ENCODE peak calls at places on chromosome 5, in ten cellular contexts. U is GM12865; D is OCI-LY7; E is AG04450; H is fibroblast of pulmonary artery; Y is B cell; X is fibroblast of the aortic adventitia; L is mucosa of gallbladder; K is activated T-helper 1 cell treated with anti-CD3 and anti-CD28 coated beads, Interleukin-2, amount 50 U/mL, for 16 hours; N is naive B cell. B is an unnamed sample.

GRCh38 chr5:35158627-35159369 is 71.5 kb downstream of the PRLR start:
- DNase-seq in U (no peak), X (peak), N (no peak), E (no peak), H (peak), L (no peak), D (no peak), K (no peak), Y (no peak), B (no peak)

GRCh38 chr5:157245477-157245876 is 20.4 kb upstream of the CYFIP2 start:
- DNase-seq in Y (no peak), E (no peak), L (no peak), D (no peak), N (no peak), X (peak), H (peak), U (no peak), K (no peak), B (no peak)

GRCh38 chr5:17426104-17426739 is 71.8 kb upstream of the TAF11L2 start:
- DNase-seq in N (no peak), X (no peak), Y (no peak), D (no peak), U (peak), L (no peak), K (no peak), E (no peak), H (no peak), B (no peak)

GRCh38 chr5:180347651-180348050 is 5.5 kb downstream of the GFPT2 start:
- DNase-seq in N (no peak), H (no peak), X (no peak), U (no peak), D (no peak), Y (no peak), K (no peak), L (no peak), E (no peak), B (no peak)

GRCh38 chr5:642481-642880 is 30.3 kb downstream of the CEP72 start:
- DNase-seq in L (no peak), H (no peak), E (no peak), X (no peak), D (no peak), N (no peak), U (no peak), Y (no peak), K (no peak), B (no peak)

GRCh38 chr5:132205385-132206125 is 22.1 kb downstream of the P4HA2 start:
- DNase-seq in D (peak), H (peak), N (no peak), L (no peak), Y (no peak), X (peak), K (no peak), E (no peak), U (peak), B (no peak)

GRCh38 chr5:66281309-66281708 is 137.2 kb downstream of the SREK1 start:
- DNase-seq in H (no peak), U (no peak), L (no peak), D (no peak), Y (no peak), E (no peak), K (no peak), X (no peak), N (no peak), B (no peak)

GRCh38 chr5:67147768-67148167 is 48.8 kb downstream of the CD180 start:
- DNase-seq in H (peak), L (no peak), Y (no peak), E (no peak), D (no peak), N (no peak), K (no peak), U (no peak), X (peak), B (no peak)

GRCh38 chr5:158701406-158702177 is 398.1 kb downstream of the EBF1 start:
- DNase-seq in X (peak), N (no peak), K (no peak), L (no peak), D (no peak), U (no peak), H (peak), Y (no peak), E (no peak), B (no peak)

GRCh38 chr5:73061593-73061992 is 58.8 kb upstream of the TMEM171 start:
- DNase-seq in D (no peak), K (no peak), X (no peak), L (no peak), Y (no peak), E (no peak), N (no peak), U (no peak), H (no peak), B (no peak)

GRCh38 chr5:10666531-10667305 is 94.3 kb downstream of the DAP start:
- DNase-seq in K (no peak), E (no peak), D (no peak), L (no peak), Y (no peak), X (no peak), H (no peak), N (no peak), U (no peak), B (no peak)

GRCh38 chr5:127961764-127962148 is 121.8 kb upstream of the SLC12A2 start:
- DNase-seq in E (no peak), D (no peak), H (no peak), N (no peak), K (no peak), X (no peak), L (no peak), Y (no peak), U (no peak), B (no peak)

GRCh38 chr5:66949066-66949465 is 247.5 kb downstream of the CD180 start:
- DNase-seq in D (no peak), E (no peak), K (no peak), U (no peak), H (no peak), Y (no peak), N (no peak), L (no peak), X (no peak), B (no peak)

GRCh38 chr5:35198096-35198495 is 32.2 kb downstream of the PRLR start:
- DNase-seq in D (no peak), E (no peak), N (no peak), K (no peak), Y (no peak), X (peak), L (peak), U (no peak), H (peak), B (peak)

GRCh38 chr5:24539625-24540024 is 105.2 kb downstream of the CDH10 start:
- DNase-seq in K (no peak), D (no peak), L (no peak), N (no peak), H (peak), X (no peak), E (no peak), U (no peak), Y (no peak), B (peak)

B was measured in pons.